ENCODE peak calls at places on chromosomes 4 and X, in nine cellular contexts. One of them, this sample, is unnamed.
A peak's percentile ranks its signal among the peaks of the same experiment; 100 is the strongest.

GRCh38 chr4:112968456-112969159 is 80.8 kb upstream of the ANK2 start:
- DNase-seq in tibial artery: no peak
- DNase-seq in BJ: no peak
- DNase-seq in heart left ventricle: no peak
- DNase-seq in A549: no peak
- DNase-seq in WTC11: no peak
- DNase-seq in psoas muscle: no peak
- DNase-seq in OCI-LY7: no peak
- DNase-seq in endothelial cell: no peak
- DNase-seq in this sample: no peak

GRCh38 chr4:53706422-53707032 is 115.2 kb upstream of the LNX1 start:
- DNase-seq in tibial artery: no peak
- DNase-seq in BJ: no peak
- DNase-seq in heart left ventricle: no peak
- DNase-seq in A549: peak; percentile 5
- DNase-seq in WTC11: no peak
- DNase-seq in psoas muscle: no peak
- DNase-seq in OCI-LY7: peak; percentile 86
- DNase-seq in endothelial cell: peak; percentile 27
- DNase-seq in this sample: peak; percentile 12

GRCh38 chr4:47577779-47578553 is 92.9 kb downstream of the ATP10D start:
- DNase-seq in tibial artery: no peak
- DNase-seq in BJ: peak; percentile 84
- DNase-seq in heart left ventricle: peak; percentile 16
- DNase-seq in A549: no peak
- DNase-seq in WTC11: no peak
- DNase-seq in psoas muscle: no peak
- DNase-seq in OCI-LY7: no peak
- DNase-seq in endothelial cell: no peak
- DNase-seq in this sample: no peak

GRCh38 chrX:155148724-155149537 is 67.3 kb upstream of the VBP1 start:
- DNase-seq in tibial artery: no peak
- DNase-seq in BJ: no peak
- DNase-seq in heart left ventricle: no peak
- DNase-seq in A549: peak; percentile 5
- DNase-seq in WTC11: peak; percentile 17
- DNase-seq in psoas muscle: no peak
- DNase-seq in OCI-LY7: peak; percentile 17
- DNase-seq in endothelial cell: peak; percentile 16
- DNase-seq in this sample: peak; percentile 29

GRCh38 chr4:14877246-14878220 is 124.7 kb upstream of the CPEB2 start:
- DNase-seq in tibial artery: no peak
- DNase-seq in BJ: no peak
- DNase-seq in heart left ventricle: peak; percentile 31
- DNase-seq in A549: no peak
- DNase-seq in WTC11: no peak
- DNase-seq in psoas muscle: no peak
- DNase-seq in OCI-LY7: peak; percentile 20
- DNase-seq in endothelial cell: peak; percentile 25
- DNase-seq in this sample: no peak

GRCh38 chr4:110193822-110194761 is 4.3 kb downstream of the ELOVL6 start:
- DNase-seq in tibial artery: peak; percentile 70
- DNase-seq in BJ: no peak
- DNase-seq in heart left ventricle: peak; percentile 49
- DNase-seq in A549: peak; percentile 68
- DNase-seq in WTC11: peak; percentile 67
- DNase-seq in psoas muscle: peak; percentile 50
- DNase-seq in OCI-LY7: peak; percentile 92
- DNase-seq in endothelial cell: peak; percentile 56
- DNase-seq in this sample: peak; percentile 66

GRCh38 chr4:2343476-2343875 is 75.0 kb downstream of the ZFYVE28 start:
- DNase-seq in tibial artery: peak; percentile 34
- DNase-seq in BJ: no peak
- DNase-seq in heart left ventricle: no peak
- DNase-seq in A549: no peak
- DNase-seq in WTC11: no peak
- DNase-seq in psoas muscle: no peak
- DNase-seq in OCI-LY7: no peak
- DNase-seq in endothelial cell: no peak
- DNase-seq in this sample: no peak

GRCh38 chr4:97404876-97405523 is 738.3 kb downstream of the STPG2 start:
- DNase-seq in tibial artery: no peak
- DNase-seq in BJ: no peak
- DNase-seq in heart left ventricle: no peak
- DNase-seq in A549: peak; percentile 0
- DNase-seq in WTC11: no peak
- DNase-seq in psoas muscle: no peak
- DNase-seq in OCI-LY7: no peak
- DNase-seq in endothelial cell: no peak
- DNase-seq in this sample: no peak

GRCh38 chr4:112563431-112564200 is 47.6 kb upstream of the NEUROG2 start:
- DNase-seq in tibial artery: no peak
- DNase-seq in BJ: no peak
- DNase-seq in heart left ventricle: no peak
- DNase-seq in A549: no peak
- DNase-seq in WTC11: no peak
- DNase-seq in psoas muscle: no peak
- DNase-seq in OCI-LY7: no peak
- DNase-seq in endothelial cell: no peak
- DNase-seq in this sample: no peak

GRCh38 chr4:139764686-139765085 is 99.1 kb downstream of the MGST2 start:
- DNase-seq in tibial artery: no peak
- DNase-seq in BJ: no peak
- DNase-seq in heart left ventricle: peak; percentile 30
- DNase-seq in A549: no peak
- DNase-seq in WTC11: no peak
- DNase-seq in psoas muscle: no peak
- DNase-seq in OCI-LY7: no peak
- DNase-seq in endothelial cell: no peak
- DNase-seq in this sample: no peak

GRCh38 chr4:8869879-8870646 is 1.6 kb downstream of the HMX1 start:
- DNase-seq in tibial artery: no peak
- DNase-seq in BJ: no peak
- DNase-seq in heart left ventricle: no peak
- DNase-seq in A549: no peak
- DNase-seq in WTC11: no peak
- DNase-seq in psoas muscle: no peak
- DNase-seq in OCI-LY7: no peak
- DNase-seq in endothelial cell: no peak
- DNase-seq in this sample: no peak

GRCh38 chrX:70422886-70423336 is at the start of gene GDPD2:
- DNase-seq in tibial artery: no peak
- DNase-seq in BJ: no peak
- DNase-seq in heart left ventricle: no peak
- DNase-seq in A549: no peak
- DNase-seq in WTC11: peak; percentile 64
- DNase-seq in psoas muscle: no peak
- DNase-seq in OCI-LY7: no peak
- DNase-seq in endothelial cell: peak; percentile 28
- DNase-seq in this sample: peak; percentile 41

GRCh38 chrX:46587158-46587557 is 13.6 kb downstream of the CHST7 start:
- DNase-seq in tibial artery: no peak
- DNase-seq in BJ: no peak
- DNase-seq in heart left ventricle: no peak
- DNase-seq in A549: no peak
- DNase-seq in WTC11: no peak
- DNase-seq in psoas muscle: no peak
- DNase-seq in OCI-LY7: no peak
- DNase-seq in endothelial cell: no peak
- DNase-seq in this sample: no peak

GRCh38 chrX:46117234-46117633 is 428.0 kb downstream of the ZNF674 start:
- DNase-seq in tibial artery: no peak
- DNase-seq in BJ: no peak
- DNase-seq in heart left ventricle: no peak
- DNase-seq in A549: no peak
- DNase-seq in WTC11: no peak
- DNase-seq in psoas muscle: no peak
- DNase-seq in OCI-LY7: no peak
- DNase-seq in endothelial cell: no peak
- DNase-seq in this sample: no peak

GRCh38 chrX:39703307-39703706 is 394.5 kb downstream of the BCOR start:
- DNase-seq in tibial artery: no peak
- DNase-seq in BJ: no peak
- DNase-seq in heart left ventricle: no peak
- DNase-seq in A549: no peak
- DNase-seq in WTC11: no peak
- DNase-seq in psoas muscle: no peak
- DNase-seq in OCI-LY7: no peak
- DNase-seq in endothelial cell: no peak
- DNase-seq in this sample: no peak

GRCh38 chrX:39709364-39709763 is 388.4 kb downstream of the BCOR start:
- DNase-seq in tibial artery: no peak
- DNase-seq in BJ: no peak
- DNase-seq in heart left ventricle: no peak
- DNase-seq in A549: no peak
- DNase-seq in WTC11: no peak
- DNase-seq in psoas muscle: no peak
- DNase-seq in OCI-LY7: no peak
- DNase-seq in endothelial cell: no peak
- DNase-seq in this sample: no peak

GRCh38 chrX:39704590-39704989 is 393.2 kb downstream of the BCOR start:
- DNase-seq in tibial artery: no peak
- DNase-seq in BJ: no peak
- DNase-seq in heart left ventricle: no peak
- DNase-seq in A549: no peak
- DNase-seq in WTC11: no peak
- DNase-seq in psoas muscle: no peak
- DNase-seq in OCI-LY7: no peak
- DNase-seq in endothelial cell: no peak
- DNase-seq in this sample: no peak

DNA sequence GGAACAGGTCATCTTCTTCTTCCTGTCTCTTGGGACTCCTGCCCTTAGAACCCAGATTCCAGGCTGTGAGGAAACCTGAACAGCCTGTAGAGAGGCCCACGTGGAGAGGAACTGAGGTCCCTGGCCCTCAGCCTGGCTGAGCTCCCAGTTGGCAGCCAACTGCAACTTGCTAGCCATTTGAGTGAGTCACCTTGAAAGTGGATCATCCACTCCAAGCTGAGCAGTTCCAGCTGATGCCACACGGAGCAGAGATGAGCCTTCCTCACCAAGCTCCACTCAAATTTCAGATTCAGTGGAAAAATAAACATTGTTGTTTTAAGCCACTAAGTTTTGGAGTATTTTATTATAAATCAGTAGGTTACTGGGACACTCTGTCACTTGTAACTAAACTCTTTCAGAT is 392.5 kb downstream of the BCOR start:
- DNase-seq in tibial artery: peak; percentile 90
- DNase-seq in BJ: peak; percentile 41
- DNase-seq in heart left ventricle: peak; percentile 60
- DNase-seq in A549: peak; percentile 52
- DNase-seq in WTC11: no peak
- DNase-seq in psoas muscle: peak; percentile 79
- DNase-seq in OCI-LY7: no peak
- DNase-seq in endothelial cell: no peak
- DNase-seq in this sample: no peak
- TF ChIP-seq CTCF in tibial artery: peak; percentile 59
- TF ChIP-seq CTCF in BJ: peak; percentile 65
- TF ChIP-seq CTCF in heart left ventricle: no peak
- TF ChIP-seq CTCF in A549: no peak
- TF ChIP-seq CTCF in WTC11: no peak
- TF ChIP-seq CTCF in psoas muscle: peak; percentile 64
- TF ChIP-seq CTCF in OCI-LY7: peak; percentile 33
- TF ChIP-seq CTCF in endothelial cell: no peak
- TF ChIP-seq CTCF in this sample: peak; percentile 26

GRCh38 chr4:122922877-122923511 is 597 bp upstream of the NUDT6 start:
- DNase-seq in tibial artery: peak; percentile 88
- DNase-seq in BJ: no peak
- DNase-seq in heart left ventricle: peak; percentile 88
- DNase-seq in A549: peak; percentile 72
- DNase-seq in WTC11: peak; percentile 82
- DNase-seq in psoas muscle: peak; percentile 79
- DNase-seq in OCI-LY7: peak; percentile 93
- DNase-seq in endothelial cell: peak; percentile 77
- DNase-seq in this sample: peak; percentile 81
- TF ChIP-seq CTCF in tibial artery: no peak
- TF ChIP-seq CTCF in BJ: peak; percentile 2
- TF ChIP-seq CTCF in heart left ventricle: no peak
- TF ChIP-seq CTCF in A549: no peak
- TF ChIP-seq CTCF in WTC11: no peak
- TF ChIP-seq CTCF in psoas muscle: no peak
- TF ChIP-seq CTCF in OCI-LY7: peak; percentile 9
- TF ChIP-seq CTCF in endothelial cell: no peak
- TF ChIP-seq CTCF in this sample: no peak

DNA sequence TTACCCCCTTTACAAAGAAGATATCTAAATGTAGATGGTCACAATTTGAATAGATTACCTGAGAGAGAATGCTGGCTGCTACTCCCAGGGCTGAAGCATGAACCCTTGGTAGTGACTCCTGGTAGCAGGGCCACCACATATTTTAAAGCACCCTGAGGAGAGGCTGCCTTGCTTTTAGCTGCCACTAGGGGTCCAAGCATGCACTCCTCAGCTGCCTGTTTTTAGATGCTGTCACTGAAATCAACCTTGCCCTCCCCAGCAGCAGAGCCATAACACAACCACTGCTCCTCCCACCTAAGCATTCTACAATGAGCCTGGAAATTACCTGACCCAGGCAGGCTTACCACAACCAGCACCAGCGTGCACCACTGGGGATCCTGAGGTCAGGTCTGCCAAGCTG is 850.9 kb downstream of the FAM133A start:
- DNase-seq in tibial artery: no peak
- DNase-seq in BJ: no peak
- DNase-seq in heart left ventricle: no peak
- DNase-seq in A549: no peak
- DNase-seq in WTC11: no peak
- DNase-seq in psoas muscle: no peak
- DNase-seq in OCI-LY7: no peak
- DNase-seq in endothelial cell: no peak
- DNase-seq in this sample: no peak
- TF ChIP-seq CTCF in tibial artery: no peak
- TF ChIP-seq CTCF in BJ: no peak
- TF ChIP-seq CTCF in heart left ventricle: no peak
- TF ChIP-seq CTCF in A549: no peak
- TF ChIP-seq CTCF in WTC11: no peak
- TF ChIP-seq CTCF in psoas muscle: no peak
- TF ChIP-seq CTCF in OCI-LY7: peak; percentile 32
- TF ChIP-seq CTCF in endothelial cell: no peak
- TF ChIP-seq CTCF in this sample: peak; percentile 12

GRCh38 chrX:110675866-110676265 is 119.8 kb downstream of the CHRDL1 start:
- DNase-seq in tibial artery: no peak
- DNase-seq in BJ: no peak
- DNase-seq in heart left ventricle: no peak
- DNase-seq in A549: no peak
- DNase-seq in WTC11: no peak
- DNase-seq in psoas muscle: no peak
- DNase-seq in OCI-LY7: no peak
- DNase-seq in endothelial cell: no peak
- DNase-seq in this sample: no peak

GRCh38 chrX:110683925-110684324 is 111.7 kb downstream of the CHRDL1 start:
- DNase-seq in tibial artery: no peak
- DNase-seq in BJ: no peak
- DNase-seq in heart left ventricle: no peak
- DNase-seq in A549: no peak
- DNase-seq in WTC11: peak; percentile 9
- DNase-seq in psoas muscle: no peak
- DNase-seq in OCI-LY7: no peak
- DNase-seq in endothelial cell: no peak
- DNase-seq in this sample: no peak

DNA sequence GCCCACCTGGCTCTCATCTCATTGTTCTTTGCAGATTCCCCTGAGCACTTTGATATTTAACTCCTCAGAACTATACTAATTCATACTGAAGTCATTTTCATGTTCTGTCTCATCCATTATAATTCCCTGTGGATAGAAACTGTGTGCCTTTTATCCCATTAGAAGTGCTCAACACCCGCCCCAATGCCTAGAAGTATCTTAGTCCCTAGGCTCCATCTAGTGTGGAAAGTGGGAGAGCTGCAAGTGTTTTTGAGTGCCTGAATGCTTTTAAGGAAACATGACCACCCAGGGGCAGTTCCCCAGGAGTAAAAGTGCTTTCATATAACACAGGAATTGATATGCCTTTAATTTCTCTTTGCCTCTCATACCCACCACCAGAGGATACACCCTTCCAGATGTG is 117.0 kb downstream of the CHRDL1 start:
- DNase-seq in tibial artery: no peak
- DNase-seq in BJ: no peak
- DNase-seq in heart left ventricle: no peak
- DNase-seq in A549: no peak
- DNase-seq in WTC11: no peak
- DNase-seq in psoas muscle: no peak
- DNase-seq in OCI-LY7: no peak
- DNase-seq in endothelial cell: no peak
- DNase-seq in this sample: no peak
- TF ChIP-seq CTCF in tibial artery: no peak
- TF ChIP-seq CTCF in BJ: no peak
- TF ChIP-seq CTCF in heart left ventricle: no peak
- TF ChIP-seq CTCF in A549: no peak
- TF ChIP-seq CTCF in WTC11: no peak
- TF ChIP-seq CTCF in psoas muscle: no peak
- TF ChIP-seq CTCF in OCI-LY7: no peak
- TF ChIP-seq CTCF in endothelial cell: no peak
- TF ChIP-seq CTCF in this sample: no peak

This sample was measured in nephron progenitor cell.